ENCODE peak calls at places on chromosomes 6 and 20, in four cellular contexts. C, N, F and I are unnamed samples. For H3K9me3, H3K27me3 and H3K4me1, the result is how much of the 10 kb centered on the place peaks cover.

GRCh38 chr6:72861935-72862432 is 240.1 kb downstream of the KCNQ5 start:
- DNase-seq in C (peak), N (no peak), F (no peak), I (no peak)

GRCh38 chr20:10565191-10565921 is 108.4 kb downstream of the JAG1 start:
- DNase-seq in C (peak), N (peak), F (no peak), I (peak)

GRCh38 chr6:52407467-52407866 is 12.7 kb upstream of the EFHC1 start:
- DNase-seq in C (no peak), N (peak), F (no peak), I (no peak)

GRCh38 chr6:39327516-39327915 is 5.0 kb upstream of the KCNK16 start:
- DNase-seq in C (no peak), N (no peak), F (no peak), I (no peak)

GRCh38 chr6:50187212-50188055 is 137.7 kb upstream of the DEFB112 start:
- DNase-seq in C (no peak), N (no peak), F (no peak), I (no peak)

GRCh38 chr6:11732036-11732545 is 46.5 kb downstream of the ADTRP start:
- DNase-seq in C (peak), N (peak), F (peak), I (peak)

GRCh38 chr6:41571066-41571780 is 25.0 kb downstream of the FOXP4 start:
- DNase-seq in C (no peak), N (no peak), F (no peak), I (no peak)

GRCh38 chr20:64106981-64107735 is at the start of gene NPBWR2:
- DNase-seq in C (no peak), N (no peak), F (peak), I (no peak)

GRCh38 chr20:61385316-61385715 is 133.3 kb downstream of the CDH4 start:
- DNase-seq in C (no peak), N (no peak), F (no peak), I (no peak)

GRCh38 chr6:51542466-51542865 is 544.9 kb downstream of the PKHD1 start:
- DNase-seq in C (no peak), N (no peak), F (no peak), I (no peak)

GRCh38 chr20:63624486-63624885 is 2.4 kb downstream of the GMEB2 start:
- DNase-seq in C (no peak), N (no peak), F (no peak), I (no peak)

GRCh38 chr6:11263185-11263817 is 30.8 kb upstream of the NEDD9 start:
- DNase-seq in C (peak), N (peak), F (peak), I (peak)

GRCh38 chr6:14747881-14748520 is 497.9 kb upstream of the JARID2 start:
- DNase-seq in C (no peak), N (no peak), F (no peak), I (no peak)

GRCh38 chr6:114000066-114000465 is 29.1 kb upstream of the HDAC2 start:
- DNase-seq in C (no peak), N (no peak), F (no peak), I (no peak)

DNA sequence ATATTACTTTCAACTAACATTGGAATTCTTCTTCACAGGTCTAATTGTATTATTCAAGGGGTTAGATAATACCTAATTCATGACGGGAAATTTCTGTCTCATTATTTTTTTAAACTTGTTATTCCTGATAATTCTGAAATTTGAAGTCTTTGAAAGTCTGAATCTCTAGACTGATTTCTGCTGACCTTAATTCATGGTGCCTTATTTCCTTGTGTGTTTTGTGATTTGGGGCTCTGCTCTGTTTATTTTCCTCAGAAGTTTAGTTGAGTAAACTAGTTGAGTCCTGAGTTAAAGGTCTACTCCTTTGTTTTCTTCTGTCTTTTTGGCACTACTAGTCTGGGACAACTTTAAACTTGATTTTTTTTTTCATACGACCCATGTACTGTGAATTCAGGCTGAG is 5.9 kb downstream of the DEFB118 start:
- DNase-seq in C (no peak), N (no peak), F (no peak), I (no peak)
- H3K9me3 ChIP-seq in C (under half), N (under half), F (under half), I (under half)

GRCh38 chr6:1617466-1618304 is 8.0 kb downstream of the FOXC1 start:
- DNase-seq in C (no peak), N (no peak), F (no peak), I (no peak)
- H3K27me3 ChIP-seq in C (under half), N (under half), F (half or more), I (half or more)

GRCh38 chr6:30570263-30570662 is 979 bp upstream of the ABCF1 start:
- DNase-seq in C (no peak), N (no peak), F (no peak), I (no peak)

GRCh38 chr6:30570760-30571084 is 520 bp upstream of the ABCF1 start:
- DNase-seq in C (peak), N (peak), F (no peak), I (no peak)

GRCh38 chr6:30571085-30572077 is at the start of gene ABCF1:
- DNase-seq in C (peak), N (peak), F (peak), I (peak)

GRCh38 chr6:30573113-30573512 is 1.9 kb downstream of the ABCF1 start:
- DNase-seq in C (no peak), N (no peak), F (no peak), I (no peak)

GRCh38 chr6:30572078-30572605 is 900 bp downstream of the ABCF1 start:
- DNase-seq in C (no peak), N (no peak), F (no peak), I (no peak)
- H3K4me1 ChIP-seq in C (under half), N (under half), F (under half), I (under half)

DNA sequence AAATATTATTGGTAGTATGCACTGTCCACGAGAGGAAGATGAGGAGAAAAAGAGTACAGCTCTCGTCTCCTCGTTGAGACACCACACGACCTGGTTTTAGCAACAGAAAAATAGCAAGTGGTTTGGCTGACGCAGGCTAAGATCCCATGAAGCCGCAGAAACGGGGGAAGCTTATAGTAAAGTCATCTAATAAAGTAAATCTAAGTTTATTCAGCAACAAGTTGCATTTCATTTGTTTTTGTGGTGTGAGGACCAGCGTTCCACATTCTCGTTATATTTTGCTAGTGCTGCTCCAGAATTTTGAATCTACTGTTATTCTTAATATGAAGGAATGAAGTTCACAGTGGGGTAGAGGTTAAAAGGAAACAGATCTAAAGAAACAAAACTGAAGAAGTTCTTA is 25.2 kb upstream of the IRF4 start:
- DNase-seq in C (no peak), N (no peak), F (no peak), I (no peak)
- H3K9me3 ChIP-seq in C (under half), N (under half), F (under half), I (under half)

DNA sequence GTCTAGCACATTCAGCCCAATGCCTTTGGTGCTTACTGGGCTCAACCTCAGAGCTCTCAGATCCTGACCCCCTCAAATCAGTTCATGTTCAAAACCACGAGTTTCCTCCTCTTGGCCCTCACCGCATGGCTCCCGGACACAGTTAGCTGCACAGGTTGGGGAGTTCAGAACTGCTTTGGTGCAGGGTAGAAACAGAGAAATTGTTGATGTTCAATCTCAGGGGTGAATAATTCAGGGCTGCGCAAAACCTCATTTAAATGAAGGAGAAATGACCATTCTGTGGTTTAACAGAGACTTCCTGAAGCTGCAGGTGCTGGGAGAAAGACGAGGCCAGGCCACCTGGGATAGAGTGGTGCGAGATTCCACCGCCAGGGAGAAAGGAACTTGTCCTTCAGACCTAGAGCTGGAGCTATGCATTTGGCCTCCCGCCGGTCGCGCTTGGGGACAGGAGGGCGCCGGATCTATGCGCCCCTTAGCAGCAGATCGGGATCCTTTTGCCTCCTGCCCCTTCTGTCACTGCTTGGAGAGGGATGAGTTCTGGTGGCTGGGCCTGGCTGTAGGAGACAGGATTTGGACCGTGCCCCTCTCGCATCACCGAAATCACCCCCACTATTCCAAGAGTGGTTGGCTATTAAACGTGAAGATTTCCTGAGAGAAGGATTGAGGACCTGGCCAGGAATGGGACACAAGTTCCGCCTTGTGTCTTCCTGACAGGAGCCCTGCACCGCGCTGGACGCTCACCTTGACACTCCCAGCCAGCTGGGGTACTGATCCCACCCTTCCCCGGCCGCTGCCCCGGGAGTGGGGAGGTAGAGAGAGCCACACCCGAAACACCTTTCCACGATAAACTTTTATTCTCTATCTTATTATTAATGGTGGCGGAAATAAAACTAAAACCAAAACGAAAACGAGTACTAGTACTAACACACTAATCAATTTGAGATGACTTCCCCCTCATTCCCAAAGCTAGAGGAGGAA is 767 bp upstream of the PAX1 start:
- DNase-seq in C (no peak), N (no peak), F (no peak), I (no peak)
- H3K27me3 ChIP-seq in C (under half), N (under half), F (half or more), I (half or more)

GRCh38 chr6:56514395-56514794 is 128.3 kb downstream of the DST start:
- DNase-seq in C (no peak), N (no peak), F (no peak), I (no peak)
- H3K4me1 ChIP-seq in C (under half), N (under half), F (under half), I (under half)

GRCh38 chr6:18245079-18245478 is 19.3 kb downstream of the DEK start:
- DNase-seq in C (no peak), N (no peak), F (no peak), I (no peak)

GRCh38 chr6:18243302-18243893 is 20.9 kb downstream of the DEK start:
- DNase-seq in C (no peak), N (no peak), F (no peak), I (no peak)

GRCh38 chr6:18245642-18246041 is 18.7 kb downstream of the DEK start:
- DNase-seq in C (no peak), N (no peak), F (no peak), I (no peak)

GRCh38 chr6:18246205-18246604 is 18.1 kb downstream of the DEK start:
- DNase-seq in C (no peak), N (no peak), F (no peak), I (no peak)

DNA sequence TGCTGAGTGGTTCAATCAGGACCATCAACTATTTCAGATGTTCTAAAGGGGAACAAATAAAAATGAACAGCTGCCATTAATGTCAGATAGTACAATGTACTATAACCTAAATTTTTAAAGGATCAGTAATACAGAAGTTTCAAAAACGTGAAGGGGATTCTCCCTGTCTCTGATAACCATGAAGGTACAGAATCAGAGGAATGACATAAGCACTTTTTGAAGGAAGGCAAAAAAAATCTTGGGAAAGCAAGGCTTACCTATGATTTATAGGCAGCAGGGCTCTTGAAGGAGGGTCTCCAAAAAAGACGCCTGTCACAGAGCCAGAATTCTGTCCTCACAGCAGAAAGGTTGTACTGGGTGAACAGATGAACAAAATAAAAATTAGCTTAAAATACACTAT is 20.1 kb downstream of the DEK start:
- DNase-seq in C (no peak), N (no peak), F (no peak), I (no peak)
- H3K9me3 ChIP-seq in C (under half), N (under half), F (under half), I (under half)

GRCh38 chr20:62428396-62429160 is 1.2 kb upstream of the RBBP8NL start:
- DNase-seq in C (no peak), N (no peak), F (no peak), I (no peak)
- H3K27me3 ChIP-seq in C (under half), N (under half), F (under half), I (under half)